ENCODE peak calls at places on chromosomes 3 and 15, in five cellular contexts. G is kidney epithelial cell, N is fibroblast of lung, L is testis, W is IMR-90. Z is an unnamed sample.
A peak's percentile ranks its signal among the peaks of the same experiment; 100 is the strongest.

GRCh38 chr3:13283877-13284264 is 136.3 kb downstream of the NUP210 start:
- DNase-seq in G (no peak), N (no peak), L (no peak), W (no peak), Z (no peak)

GRCh38 chr3:27633224-27633545 is 88.9 kb downstream of the EOMES start:
- DNase-seq in G (no peak), N (peak; percentile 60), L (peak; percentile 58), W (peak; percentile 36), Z (no peak)

GRCh38 chr3:130821821-130822220 is 72.1 kb upstream of the ATP2C1 start:
- DNase-seq in G (no peak), N (no peak), L (no peak), W (no peak), Z (no peak)

GRCh38 chr3:21920431-21920830 is 169.4 kb upstream of the ZNF385D start:
- DNase-seq in G (peak; percentile 51), N (peak; percentile 94), L (no peak), W (peak; percentile 94), Z (peak; percentile 14)

GRCh38 chr3:51691949-51692348 is 14.9 kb upstream of the GRM2 start:
- DNase-seq in G (no peak), N (no peak), L (peak; percentile 73), W (no peak), Z (no peak)

GRCh38 chr3:147297756-147298155 is 108.6 kb downstream of the ZIC4 start:
- DNase-seq in G (no peak), N (peak; percentile 5), L (no peak), W (peak; percentile 24), Z (no peak)

GRCh38 chr3:146655333-146655996 is 50.3 kb upstream of the PLSCR5 start:
- DNase-seq in G (no peak), N (no peak), L (no peak), W (no peak), Z (no peak)

GRCh38 chr3:19881852-19882251 is 52.2 kb downstream of the EFHB start:
- DNase-seq in G (no peak), N (no peak), L (no peak), W (no peak), Z (no peak)

GRCh38 chr3:67790043-67790442 is 135.6 kb upstream of the SUCLG2 start:
- DNase-seq in G (no peak), N (peak; percentile 21), L (peak; percentile 71), W (peak; percentile 52), Z (peak; percentile 30)

GRCh38 chr3:48573973-48574585 is 10.5 kb upstream of the UCN2 start:
- DNase-seq in G (no peak), N (no peak), L (no peak), W (no peak), Z (no peak)

GRCh38 chr3:48576647-48577046 is 13.1 kb upstream of the UCN2 start:
- DNase-seq in G (no peak), N (no peak), L (no peak), W (no peak), Z (no peak)

GRCh38 chr3:48571938-48572337 is 8.4 kb upstream of the UCN2 start:
- DNase-seq in G (no peak), N (no peak), L (no peak), W (no peak), Z (no peak)

GRCh38 chr3:48572517-48572916 is 8.9 kb upstream of the UCN2 start:
- DNase-seq in G (no peak), N (no peak), L (no peak), W (no peak), Z (no peak)

GRCh38 chr3:48575366-48575765 is 11.8 kb upstream of the UCN2 start:
- DNase-seq in G (no peak), N (no peak), L (no peak), W (no peak), Z (no peak)
- H3K36me3 ChIP-seq in G (peaks cover 3% of the 10 kb centered on the region), N (peaks cover 4% of the 10 kb centered on the region), L (no peaks in the 10 kb centered on the region), W (peaks cover 83% of the 10 kb centered on the region), Z (peaks cover 60% of the 10 kb centered on the region)

GRCh38 chr3:46168583-46168982 is 39.5 kb downstream of the CCR1 start:
- DNase-seq in G (no peak), N (peak; percentile 23), L (no peak), W (peak; percentile 18), Z (no peak)

GRCh38 chr3:46163551-46163981 is 44.5 kb downstream of the CCR1 start:
- DNase-seq in G (peak; percentile 19), N (no peak), L (no peak), W (no peak), Z (peak; percentile 91)

GRCh38 chr3:46162975-46163550 is 45.0 kb downstream of the CCR1 start:
- DNase-seq in G (peak; percentile 16), N (no peak), L (no peak), W (no peak), Z (peak; percentile 91)
- TF ChIP-seq CTCF in G (peak; percentile 2), N (no peak), L (no peak), W (no peak), Z (peak; percentile 24)

DNA sequence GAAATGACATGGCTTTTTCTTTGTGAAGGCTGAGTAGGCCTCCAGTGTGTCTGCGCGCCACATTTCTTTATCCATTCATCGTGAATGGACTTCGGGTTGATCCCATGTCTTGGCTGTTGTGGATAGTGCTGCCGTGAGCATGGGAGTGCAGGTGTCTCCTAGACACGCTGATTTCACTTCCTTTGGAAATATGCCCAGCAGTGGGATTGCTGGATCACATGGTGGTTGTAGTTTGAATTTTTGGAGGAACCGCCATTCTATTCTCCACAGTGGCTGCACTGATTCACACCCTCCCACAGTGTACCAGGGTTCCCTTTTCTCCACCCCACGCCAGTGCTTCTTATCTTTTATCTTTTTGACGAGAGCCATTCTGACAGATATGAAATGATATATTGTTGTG is 171.7 kb downstream of the NSMCE3 start:
- DNase-seq in G (no peak), N (no peak), L (no peak), W (no peak), Z (no peak)
- H3K36me3 ChIP-seq in G (no peaks in the 10 kb centered on the region), N (no peaks in the 10 kb centered on the region), L (no peaks in the 10 kb centered on the region), W (peaks cover 3% of the 10 kb centered on the region), Z (no peaks in the 10 kb centered on the region)

GRCh38 chr15:75921732-75922703 is 18.3 kb downstream of the FBXO22 start:
- DNase-seq in G (no peak), N (peak; percentile 60), L (peak; percentile 41), W (peak; percentile 83), Z (peak; percentile 78)
- TF ChIP-seq CTCF in G (peak; percentile 38), N (peak; percentile 28), L (no peak), W (peak; percentile 58), Z (peak; percentile 32)

DNA sequence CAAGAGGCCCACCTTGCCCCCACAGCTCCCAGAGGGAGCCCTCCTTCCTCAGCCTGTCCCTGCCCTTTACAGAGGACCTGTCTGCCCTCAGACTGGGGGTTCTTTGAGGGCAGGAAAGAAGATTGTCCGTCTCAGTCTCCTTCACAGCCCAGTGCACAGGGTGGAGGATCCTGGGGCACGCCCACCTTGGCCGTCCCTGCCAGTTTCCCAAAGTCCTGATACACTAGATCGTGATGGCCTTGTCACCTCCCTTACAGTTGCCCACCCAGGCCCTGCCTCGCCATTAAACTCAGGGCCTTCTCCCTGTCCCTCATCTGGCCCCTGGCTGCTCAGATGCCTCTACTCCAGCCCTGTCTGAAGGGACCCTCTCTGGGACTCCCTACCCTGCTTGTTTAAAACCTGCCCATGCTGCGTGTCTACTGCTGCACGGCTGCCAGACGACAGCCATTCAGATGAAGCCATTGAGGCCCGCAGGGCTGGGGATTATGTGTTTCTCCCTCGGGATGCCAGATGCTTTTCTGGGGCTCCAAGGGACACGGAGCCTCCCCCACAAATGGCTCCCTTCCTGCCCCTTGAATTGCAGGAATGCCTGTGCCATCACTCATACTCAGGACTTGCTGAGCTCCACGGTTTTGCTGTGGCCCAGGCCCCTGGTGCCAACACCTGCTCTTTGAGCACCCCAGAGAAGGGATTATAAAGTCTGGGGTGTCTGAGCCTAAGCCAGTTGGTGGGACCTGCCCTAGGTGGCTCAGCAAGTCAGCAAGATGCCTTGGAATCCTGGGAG is 27.8 kb downstream of the ACSBG1 start:
- DNase-seq in G (no peak), N (peak; percentile 53), L (peak; percentile 14), W (peak; percentile 14), Z (no peak)
- H3K36me3 ChIP-seq in G (no peaks in the 10 kb centered on the region), N (no peaks in the 10 kb centered on the region), L (no peaks in the 10 kb centered on the region), W (no peaks in the 10 kb centered on the region), Z (no peaks in the 10 kb centered on the region)

DNA sequence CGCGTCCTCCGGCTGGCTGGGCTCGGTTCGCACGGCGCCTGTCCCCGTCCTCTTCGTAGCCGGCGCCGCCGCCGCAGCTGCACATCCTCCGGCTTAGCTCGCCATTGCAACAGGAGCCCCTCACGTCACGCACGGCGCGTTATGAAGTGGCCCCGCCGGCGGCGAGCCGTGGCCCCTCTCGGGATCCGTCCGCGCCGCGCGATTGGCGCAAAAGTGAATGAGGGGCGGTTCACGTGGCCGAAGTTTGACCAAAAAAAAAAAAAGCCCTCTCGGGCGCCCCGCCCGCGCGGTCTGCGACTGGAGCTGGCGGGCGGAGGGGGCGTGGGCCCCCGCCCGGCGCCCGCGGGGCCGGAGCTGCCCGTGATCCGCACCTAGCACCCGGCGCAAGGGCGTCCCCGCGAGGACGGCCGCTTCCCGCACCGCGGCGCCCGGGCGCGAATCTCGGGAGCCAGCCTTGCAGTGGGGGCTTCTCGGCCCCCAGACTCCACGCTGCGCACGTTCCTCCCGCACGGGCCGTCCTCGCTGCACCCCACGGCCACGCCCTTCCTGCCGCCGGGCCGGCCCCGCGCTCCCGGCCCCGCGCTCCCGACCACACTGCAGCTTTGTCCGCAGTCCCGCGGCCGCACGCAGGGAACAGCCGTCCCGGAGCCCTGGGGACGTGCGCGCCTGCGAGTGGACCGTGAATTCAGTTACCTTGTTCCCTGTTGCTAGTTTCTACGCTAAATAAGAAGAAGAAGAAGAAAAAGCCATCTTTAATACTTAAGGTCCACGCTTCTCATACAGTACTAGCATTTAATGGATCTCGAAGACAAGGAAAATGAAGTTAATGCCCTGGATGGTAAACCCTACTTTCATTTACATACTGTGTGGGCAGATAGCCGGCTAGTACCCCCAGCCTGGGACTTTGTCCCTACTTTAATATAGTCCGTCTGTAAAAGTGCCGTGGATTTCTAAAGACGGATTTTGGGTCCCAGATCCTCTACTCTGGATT is at the start of gene CHSY1:
- DNase-seq in G (no peak), N (peak; percentile 94), L (peak; percentile 95), W (peak; percentile 93), Z (peak; percentile 91)
- TF ChIP-seq CTCF in G (no peak), N (no peak), L (no peak), W (peak; percentile 39), Z (peak; percentile 30)

Z was measured in mammary epithelial cell.